ENCODE peak calls at places on chromosomes 5 and 9, in six cellular contexts. E is pancreas; Y is astrocyte; H is uterus; D is mesendoderm; O is effector memory CD4-positive, alpha-beta T cell. S is an unnamed sample.

GRCh38 chr9:132214027-132214622 is 52.3 kb downstream of the NTNG2 start:
- DNase-seq in E (peak; percentile 83), Y (peak; percentile 95), H (peak; percentile 81), D (peak; percentile 96), O (no peak), S (no peak)

GRCh38 chr5:9888517-9888916 is 258.4 kb upstream of the TAS2R1 start:
- DNase-seq in E (no peak), Y (peak; percentile 84), H (no peak), D (no peak), O (no peak), S (no peak)

GRCh38 chr9:88947581-88948573 is 43.4 kb upstream of the S1PR3 start:
- DNase-seq in E (no peak), Y (peak; percentile 68), H (no peak), D (no peak), O (no peak), S (no peak)

GRCh38 chr5:137101544-137101943 is 397.6 kb downstream of the SPOCK1 start:
- DNase-seq in E (no peak), Y (no peak), H (no peak), D (no peak), O (no peak), S (no peak)

GRCh38 chr5:36492998-36493655 is 113.3 kb upstream of the SLC1A3 start:
- DNase-seq in E (no peak), Y (peak; percentile 78), H (no peak), D (no peak), O (no peak), S (no peak)

GRCh38 chr9:79611091-79611614 is 39.4 kb downstream of the TLE4 start:
- DNase-seq in E (no peak), Y (peak; percentile 99), H (no peak), D (peak; percentile 64), O (no peak), S (no peak)

GRCh38 chr9:69122391-69123141 is 51.5 kb upstream of the TJP2 start:
- DNase-seq in E (no peak), Y (peak; percentile 85), H (no peak), D (peak; percentile 80), O (no peak), S (no peak)

GRCh38 chr9:127225747-127226646 is 38.6 kb upstream of the GARNL3 start:
- DNase-seq in E (no peak), Y (no peak), H (no peak), D (peak; percentile 16), O (no peak), S (peak; percentile 78)

GRCh38 chr9:119905706-119906105 is 536.5 kb upstream of the BRINP1 start:
- DNase-seq in E (no peak), Y (no peak), H (no peak), D (peak; percentile 21), O (no peak), S (no peak)

GRCh38 chr5:142056831-142057696 is 44.2 kb upstream of the GNPDA1 start:
- DNase-seq in E (no peak), Y (no peak), H (no peak), D (no peak), O (no peak), S (no peak)

GRCh38 chr9:589723-590122 is 251.8 kb upstream of the DMRT1 start:
- DNase-seq in E (no peak), Y (peak; percentile 77), H (peak; percentile 35), D (peak; percentile 87), O (no peak), S (no peak)

DNA sequence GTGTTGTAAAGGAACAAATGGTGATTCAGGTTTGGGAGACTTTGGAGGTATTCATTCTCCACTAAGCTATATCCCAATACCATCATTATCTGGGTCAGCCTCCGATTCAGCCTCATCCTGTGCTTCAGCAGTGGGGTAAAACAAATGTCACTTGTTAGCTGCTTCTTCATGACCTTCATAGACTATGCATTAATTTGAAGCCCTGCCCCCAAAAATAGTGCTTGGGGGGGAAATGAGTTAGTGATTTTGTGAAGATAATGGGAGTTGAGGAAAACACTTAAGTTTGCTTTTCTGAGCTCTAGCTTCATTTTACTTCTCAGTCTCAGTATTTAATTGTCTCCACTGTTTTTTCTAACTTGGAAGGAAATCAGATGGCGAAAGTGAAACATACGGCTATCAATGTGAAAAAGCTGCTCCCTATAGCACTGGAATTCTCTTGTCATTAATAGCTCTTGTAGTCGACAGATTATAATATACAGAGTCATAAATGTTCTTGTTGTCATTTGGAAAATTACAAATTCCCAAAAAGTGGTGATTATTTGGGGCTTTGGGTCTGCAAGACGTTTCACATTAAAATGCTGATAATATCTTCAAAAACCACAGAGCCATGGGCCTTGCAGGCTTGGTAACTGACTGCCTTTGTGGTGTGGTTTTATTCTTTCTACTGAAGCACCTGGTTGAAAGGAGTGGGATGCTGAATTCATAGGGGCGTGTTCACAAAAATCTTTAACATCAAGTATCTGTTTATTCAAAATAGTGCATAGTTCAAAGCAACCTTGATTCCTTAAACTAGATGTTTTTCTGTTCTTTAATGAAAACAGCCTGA is 40.0 kb downstream of the PIK3R1 start:
- DNase-seq in E (no peak), Y (no peak), H (no peak), D (no peak), O (no peak), S (no peak)
- H3K4me1 ChIP-seq in E (no peaks in the 10 kb centered on the region), Y (peaks cover 10% of the 10 kb centered on the region), H (peaks cover 34% of the 10 kb centered on the region), D (peaks cover 11% of the 10 kb centered on the region), O (peaks cover 68% of the 10 kb centered on the region), S (peaks cover 41% of the 10 kb centered on the region)

DNA sequence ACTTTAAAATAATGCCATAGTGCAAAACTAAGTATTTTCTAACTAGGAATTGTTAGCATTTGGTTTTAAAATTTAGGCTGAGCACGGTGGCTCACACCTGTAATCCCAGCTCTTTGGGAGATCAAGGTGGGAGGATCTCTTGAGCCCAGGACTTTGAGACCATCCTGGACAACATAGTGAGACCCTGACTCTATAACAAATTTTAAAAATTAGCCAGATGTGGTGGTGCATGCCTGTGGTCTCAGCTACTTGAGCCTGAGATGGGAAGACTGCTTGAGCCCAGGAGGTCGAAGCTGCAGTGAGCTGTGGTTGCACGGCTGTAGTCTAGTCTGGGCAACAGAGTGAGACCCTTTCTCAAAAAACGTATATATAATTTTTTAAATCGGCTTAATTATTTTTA is 4.9 kb downstream of the OTULIN start:
- DNase-seq in E (no peak), Y (no peak), H (no peak), D (no peak), O (no peak), S (no peak)
- H3K4me1 ChIP-seq in E (peaks cover 26% of the 10 kb centered on the region), Y (peaks cover 26% of the 10 kb centered on the region), H (peaks cover 4% of the 10 kb centered on the region), D (peaks cover 11% of the 10 kb centered on the region), O (peaks cover 53% of the 10 kb centered on the region), S (peaks cover 82% of the 10 kb centered on the region)

DNA sequence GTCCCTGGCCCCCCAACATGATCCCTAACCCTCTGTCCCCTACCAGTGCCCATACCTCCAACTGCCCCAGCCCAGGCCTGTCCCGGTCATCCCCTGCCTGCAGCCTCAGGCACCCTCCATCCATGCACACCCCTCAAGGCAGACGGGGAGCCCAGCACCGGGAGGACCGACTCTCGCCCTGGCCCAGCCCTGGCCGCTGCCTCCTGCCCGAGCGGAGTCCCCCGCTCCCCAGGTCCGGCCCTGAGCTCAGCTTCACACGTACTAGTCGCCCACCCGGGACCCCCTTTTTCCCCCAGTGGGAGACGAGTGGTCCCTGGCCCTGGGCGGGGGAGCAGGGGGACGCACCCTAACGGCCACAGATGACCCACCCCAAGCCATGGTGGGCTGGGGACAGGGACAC is 49.0 kb upstream of the UBAC1 start:
- DNase-seq in E (no peak), Y (no peak), H (no peak), D (no peak), O (no peak), S (peak; percentile 73)
- H3K4me1 ChIP-seq in E (no peaks in the 10 kb centered on the region), Y (peaks cover 23% of the 10 kb centered on the region), H (no peaks in the 10 kb centered on the region), D (no peaks in the 10 kb centered on the region), O (no peaks in the 10 kb centered on the region), S (peaks cover 21% of the 10 kb centered on the region)

DNA sequence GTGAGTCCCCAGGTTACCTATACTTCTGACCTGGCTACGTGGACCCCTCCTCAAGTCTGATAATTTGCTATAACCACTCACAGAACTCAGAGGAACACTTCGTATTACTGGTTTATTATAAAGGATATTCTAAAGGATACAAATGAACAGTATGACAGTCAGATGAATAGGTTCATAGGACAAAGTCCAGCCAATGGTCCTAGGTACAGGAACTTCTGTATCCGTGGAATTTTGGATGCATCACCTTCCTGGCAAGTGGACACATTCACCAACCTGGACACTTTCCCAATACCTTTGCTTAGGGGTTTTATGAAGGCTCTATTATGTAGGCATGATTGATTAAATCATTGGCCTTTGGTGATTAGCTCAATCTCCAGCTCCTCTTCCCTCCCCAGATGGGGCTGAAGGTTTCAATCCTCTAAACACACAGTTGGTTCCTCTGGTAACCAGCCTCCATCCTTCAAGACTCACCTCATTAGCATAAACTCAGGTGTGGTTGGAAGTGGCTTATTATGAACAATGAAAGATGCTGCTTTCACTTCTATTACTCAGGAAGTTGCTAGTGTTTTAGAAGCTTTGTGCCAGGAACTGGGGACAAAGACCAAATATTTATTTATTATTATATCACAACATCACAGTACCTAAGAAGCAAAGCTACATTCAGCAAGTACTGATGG is 149.6 kb upstream of the ELL2 start:
- DNase-seq in E (no peak), Y (no peak), H (no peak), D (no peak), O (no peak), S (no peak)
- H3K4me1 ChIP-seq in E (peaks cover 40% of the 10 kb centered on the region), Y (no peaks in the 10 kb centered on the region), H (no peaks in the 10 kb centered on the region), D (no peaks in the 10 kb centered on the region), O (no peaks in the 10 kb centered on the region), S (no peaks in the 10 kb centered on the region)

GRCh38 chr9:7979591-7979990 is 180.0 kb upstream of the DMAC1 start:
- DNase-seq in E (no peak), Y (no peak), H (no peak), D (no peak), O (no peak), S (no peak)
- H3K4me1 ChIP-seq in E (no peaks in the 10 kb centered on the region), Y (peaks cover 4% of the 10 kb centered on the region), H (no peaks in the 10 kb centered on the region), D (peaks cover under 1% of the 10 kb centered on the region), O (peaks cover 44% of the 10 kb centered on the region), S (peaks cover 43% of the 10 kb centered on the region)

S was measured in spleen.